ENCODE peak calls at places on chromosomes 4 and X, in seven cellular contexts. E is heart left ventricle, H is neural progenitor cell, Y is fibroblast of lung, F is cardiac muscle cell, W is Karpas-422, D is iPS DF 6.9. X is an unnamed sample.

GRCh38 chrX:41514179-41514578 is 67.0 kb downstream of the NYX start:
- DNase-seq in F (no peak), E (no peak), D (no peak), H (no peak), Y (no peak), W (no peak), X (no peak)

GRCh38 chrX:71938371-71938770 is 27.7 kb downstream of the NHSL2 start:
- DNase-seq in D (no peak), W (no peak), Y (no peak), H (no peak), F (no peak), E (no peak), X (no peak)

GRCh38 chr4:21802406-21802805 is 146.2 kb downstream of the KCNIP4 start:
- DNase-seq in F (peak; percentile 76), D (no peak), H (no peak), E (no peak), Y (no peak), W (no peak), X (no peak)

GRCh38 chr4:86453044-86453501 is 93.2 kb upstream of the MAPK10 start:
- DNase-seq in D (no peak), F (peak; percentile 72), H (no peak), E (peak; percentile 15), Y (peak; percentile 93), W (no peak), X (no peak)

GRCh38 chrX:69109706-69110635 is 55.3 kb downstream of the PJA1 start:
- DNase-seq in Y (peak; percentile 31), W (no peak), E (no peak), F (no peak), D (no peak), H (peak; percentile 50), X (peak; percentile 73)

GRCh38 chr4:144582105-144582850 is 63.7 kb upstream of the HHIP start:
- DNase-seq in W (no peak), Y (no peak), H (no peak), D (no peak), F (no peak), E (no peak), X (no peak)

GRCh38 chr4:779555-779954 is 46.4 kb downstream of the CPLX1 start:
- DNase-seq in Y (no peak), H (no peak), W (no peak), E (no peak), F (no peak), D (no peak), X (no peak)

GRCh38 chr4:127549521-127549920 is 83.2 kb upstream of the INTU start:
- DNase-seq in W (no peak), E (no peak), Y (no peak), D (no peak), H (no peak), F (peak; percentile 1), X (no peak)

GRCh38 chrX:44954562-44954961 is 81.6 kb downstream of the KDM6A start:
- DNase-seq in W (no peak), E (no peak), D (no peak), F (no peak), H (no peak), Y (no peak), X (no peak)

GRCh38 chrX:3638280-3638873 is 75.1 kb downstream of the PRKX start:
- DNase-seq in H (peak; percentile 75), D (peak; percentile 5), F (peak; percentile 53), Y (peak; percentile 49), E (peak; percentile 14), W (peak; percentile 84), X (peak; percentile 29)

GRCh38 chr4:188400456-188400855 is 261.2 kb downstream of the TRIML1 start:
- DNase-seq in Y (no peak), H (no peak), F (peak; percentile 42), W (no peak), E (no peak), D (no peak), X (no peak)

GRCh38 chr4:158189409-158189808 is 16.6 kb upstream of the GASK1B start:
- DNase-seq in F (no peak), E (no peak), W (peak; percentile 53), Y (no peak), D (no peak), H (no peak), X (no peak)

GRCh38 chrX:107507093-107507743 is 57.8 kb downstream of the FRMPD3 start:
- DNase-seq in W (no peak), D (no peak), F (no peak), H (no peak), E (no peak), Y (no peak), X (no peak)

GRCh38 chrX:48086119-48086518 is 14.7 kb upstream of the ZNF630 start:
- DNase-seq in F (peak; percentile 45), D (no peak), W (no peak), H (no peak), Y (no peak), E (no peak), X (no peak)

GRCh38 chr4:120446051-120446567 is 379.5 kb upstream of the MAD2L1 start:
- DNase-seq in F (no peak), E (no peak), W (no peak), H (no peak), D (no peak), Y (no peak), X (no peak)

GRCh38 chr4:83115000-83115399 is 471 bp upstream of the PLAC8 start:
- DNase-seq in E (no peak), H (no peak), D (no peak), Y (peak; percentile 22), F (peak; percentile 46), W (no peak), X (no peak)

GRCh38 chrX:40098264-40099045 is 697 bp upstream of the BCOR start:
- DNase-seq in H (peak; percentile 85), W (peak; percentile 85), Y (peak; percentile 39), E (peak; percentile 42), D (no peak), F (peak; percentile 63), X (peak; percentile 61)

GRCh38 chrX:10677490-10677889 is 57.1 kb upstream of the MID1 start:
- DNase-seq in D (no peak), W (no peak), F (peak; percentile 11), H (no peak), Y (peak; percentile 27), E (no peak), X (no peak)

GRCh38 chr4:139014391-139015268 is 951 bp upstream of the NOCT start:
- DNase-seq in D (no peak), Y (peak; percentile 91), W (peak; percentile 70), E (peak; percentile 30), F (peak; percentile 95), H (no peak), X (peak; percentile 55)

GRCh38 chr4:182324282-182324681 is 81.1 kb downstream of the TENM3 start:
- DNase-seq in D (no peak), F (no peak), H (no peak), E (no peak), Y (no peak), W (no peak), X (no peak)

GRCh38 chr4:72954811-72955210 is 114.7 kb downstream of the COX18 start:
- DNase-seq in Y (no peak), W (no peak), D (no peak), F (no peak), H (no peak), E (no peak), X (no peak)

GRCh38 chr4:31343058-31343457 is 622.9 kb downstream of the PCDH7 start:
- DNase-seq in D (no peak), F (no peak), W (no peak), E (no peak), H (peak; percentile 10), Y (peak; percentile 26), X (no peak)
- H3K27me3 ChIP-seq in D (no peaks in the 10 kb centered on the region), F (no peaks in the 10 kb centered on the region), W (no peaks in the 10 kb centered on the region), E (no peaks in the 10 kb centered on the region), H (no peaks in the 10 kb centered on the region), Y (no peaks in the 10 kb centered on the region), X (no peaks in the 10 kb centered on the region)

GRCh38 chr4:190015538-190016368 is 11.3 kb downstream of the FRG2 start:
- DNase-seq in Y (no peak), H (peak; percentile 12), D (no peak), F (no peak), W (no peak), E (no peak), X (no peak)
- H3K27me3 ChIP-seq in Y (peaks cover 41% of the 10 kb centered on the region), H (peaks cover 83% of the 10 kb centered on the region), D (peaks cover 50% of the 10 kb centered on the region), F (peaks cover 93% of the 10 kb centered on the region), W (no peaks in the 10 kb centered on the region), E (peaks cover 33% of the 10 kb centered on the region), X (no peaks in the 10 kb centered on the region)

DNA sequence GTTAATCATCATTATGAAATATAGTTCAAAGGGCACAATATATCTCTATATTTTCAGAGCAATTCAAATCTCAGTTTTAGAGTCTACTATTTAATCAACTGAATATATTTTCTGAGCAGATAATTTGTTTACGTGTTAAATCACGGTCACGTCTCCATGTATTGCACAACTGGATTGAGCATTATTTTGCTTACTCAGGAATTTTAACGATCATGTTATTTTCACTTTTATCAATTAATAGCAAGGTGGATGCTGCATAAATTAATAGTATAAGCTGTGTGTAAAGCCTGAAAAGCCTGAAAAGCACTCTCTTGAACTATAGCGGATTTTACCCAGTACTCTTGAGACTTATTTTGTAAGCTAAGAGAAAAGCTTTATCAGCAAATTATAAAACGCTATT is 374.9 kb downstream of the MAGEB5 start:
- DNase-seq in D (no peak), E (no peak), F (no peak), W (no peak), H (no peak), Y (no peak), X (no peak)
- H3K27me3 ChIP-seq in D (no peaks in the 10 kb centered on the region), E (no peaks in the 10 kb centered on the region), F (no peaks in the 10 kb centered on the region), W (no peaks in the 10 kb centered on the region), H (no peaks in the 10 kb centered on the region), Y (no peaks in the 10 kb centered on the region), X (no peaks in the 10 kb centered on the region)

GRCh38 chr4:52713456-52713937 is 37.7 kb downstream of the ERVMER34-1 start:
- DNase-seq in H (peak; percentile 44), E (no peak), D (no peak), F (peak; percentile 14), Y (no peak), W (peak; percentile 52), X (peak; percentile 24)

GRCh38 chr4:52715914-52716313 is 35.3 kb downstream of the ERVMER34-1 start:
- DNase-seq in F (no peak), Y (no peak), W (peak; percentile 43), H (no peak), D (no peak), E (no peak), X (no peak)

GRCh38 chr4:52712991-52713275 is 38.3 kb downstream of the ERVMER34-1 start:
- DNase-seq in D (no peak), F (no peak), W (no peak), H (no peak), E (no peak), Y (no peak), X (no peak)

GRCh38 chr4:52715255-52715897 is 35.8 kb downstream of the ERVMER34-1 start:
- DNase-seq in D (no peak), W (peak; percentile 51), E (no peak), H (no peak), Y (no peak), F (no peak), X (no peak)

GRCh38 chr4:52714597-52715254 is 36.5 kb downstream of the ERVMER34-1 start:
- DNase-seq in E (no peak), D (no peak), Y (no peak), H (no peak), F (peak; percentile 48), W (peak; percentile 70), X (no peak)
- H3K27me3 ChIP-seq in E (no peaks in the 10 kb centered on the region), D (no peaks in the 10 kb centered on the region), Y (no peaks in the 10 kb centered on the region), H (no peaks in the 10 kb centered on the region), F (no peaks in the 10 kb centered on the region), W (no peaks in the 10 kb centered on the region), X (no peaks in the 10 kb centered on the region)